ENCODE peak calls at places on chromosomes 3 and 15, in ten cellular contexts. B is germinal center; M is T-cell; S is fibroblast of gingiva; A is ureter; J is activated T-helper 1 cell treated with anti-CD3 and anti-CD28 coated beads, Interleukin-2, amount 50 U/mL, for 16 hours; Z is GM03348; T is DMS153; P is NCI-H1417 treated with DMSO at 0.1 percent for 48 hours; K is D721Med. Q is an unnamed sample.

GRCh38 chr3:99355465-99355864 is 282.9 kb upstream of the COL8A1 start:
- DNase-seq in B (no peak), M (no peak), S (no peak), A (no peak), J (no peak), Z (no peak), T (no peak), P (no peak), K (no peak), Q (no peak)

GRCh38 chr15:85730001-85730820 is 64.5 kb downstream of the KLHL25 start:
- DNase-seq in B (peak; percentile 68), M (peak; percentile 42), S (peak; percentile 59), A (no peak), J (no peak), Z (peak; percentile 79), T (peak; percentile 28), P (peak; percentile 5), K (no peak), Q (peak; percentile 81)

GRCh38 chr3:132535575-132536441 is 61.3 kb upstream of the ACKR4 start:
- DNase-seq in B (peak; percentile 32), M (peak; percentile 32), S (peak; percentile 82), A (peak; percentile 74), J (peak; percentile 10), Z (peak; percentile 77), T (peak; percentile 27), P (peak; percentile 10), K (no peak), Q (peak; percentile 94)

GRCh38 chr3:114632757-114633424 is 339.1 kb downstream of the TIGIT start:
- DNase-seq in B (no peak), M (no peak), S (no peak), A (no peak), J (no peak), Z (no peak), T (no peak), P (no peak), K (no peak), Q (no peak)

GRCh38 chr15:74451861-74452835 is 8.8 kb downstream of the UBL7 start:
- DNase-seq in B (no peak), M (no peak), S (no peak), A (no peak), J (no peak), Z (no peak), T (no peak), P (no peak), K (no peak), Q (no peak)

GRCh38 chr3:177333535-177334495 is 136.5 kb upstream of the TBL1XR1 start:
- DNase-seq in B (no peak), M (no peak), S (peak; percentile 33), A (no peak), J (no peak), Z (peak; percentile 24), T (no peak), P (no peak), K (no peak), Q (peak; percentile 43)

GRCh38 chr3:175983369-175983768 is 1124.2 kb downstream of the NAALADL2 start:
- DNase-seq in B (no peak), M (no peak), S (peak; percentile 62), A (no peak), J (no peak), Z (no peak), T (no peak), P (no peak), K (no peak), Q (no peak)

GRCh38 chr15:77118787-77119410 is 48.0 kb upstream of the TSPAN3 start:
- DNase-seq in B (peak; percentile 36), M (peak; percentile 31), S (peak; percentile 78), A (peak; percentile 60), J (no peak), Z (peak; percentile 70), T (no peak), P (peak; percentile 17), K (no peak), Q (peak; percentile 86)

GRCh38 chr3:37590328-37591079 is 271.2 kb upstream of the CTDSPL start:
- DNase-seq in B (no peak), M (no peak), S (no peak), A (peak; percentile 56), J (no peak), Z (peak; percentile 17), T (no peak), P (no peak), K (no peak), Q (peak; percentile 35)

GRCh38 chr15:82538961-82539689 is 1.1 kb downstream of the RPS17 start:
- DNase-seq in B (no peak), M (no peak), S (no peak), A (no peak), J (no peak), Z (peak; percentile 43), T (no peak), P (no peak), K (no peak), Q (peak; percentile 53)

GRCh38 chr3:171446801-171447578 is 13.2 kb downstream of the TNIK start:
- DNase-seq in B (no peak), M (no peak), S (no peak), A (no peak), J (no peak), Z (peak; percentile 18), T (no peak), P (no peak), K (no peak), Q (no peak)

GRCh38 chr3:43426388-43426787 is 140.0 kb downstream of the SNRK start:
- DNase-seq in B (no peak), M (no peak), S (no peak), A (no peak), J (no peak), Z (no peak), T (no peak), P (no peak), K (no peak), Q (no peak)

GRCh38 chr3:120488296-120488695 is 37.5 kb upstream of the FSTL1 start:
- DNase-seq in B (no peak), M (no peak), S (no peak), A (no peak), J (no peak), Z (no peak), T (no peak), P (no peak), K (no peak), Q (no peak)

GRCh38 chr3:197317250-197317963 is 19.0 kb upstream of the DLG1 start:
- DNase-seq in B (no peak), M (no peak), S (peak; percentile 87), A (no peak), J (no peak), Z (peak; percentile 74), T (no peak), P (no peak), K (no peak), Q (peak; percentile 92)

GRCh38 chr3:128875556-128876120 is 3.8 kb upstream of the ACAD9 start:
- DNase-seq in B (peak; percentile 45), M (peak; percentile 60), S (no peak), A (peak; percentile 57), J (peak; percentile 35), Z (peak; percentile 59), T (no peak), P (no peak), K (peak; percentile 38), Q (peak; percentile 34)

GRCh38 chr15:98440917-98441316 is 207.4 kb upstream of the IGF1R start:
- DNase-seq in B (peak; percentile 22), M (no peak), S (no peak), A (no peak), J (no peak), Z (no peak), T (no peak), P (no peak), K (no peak), Q (no peak)

GRCh38 chr15:33201376-33202189 is 7.1 kb upstream of the FMN1 start:
- DNase-seq in B (peak; percentile 30), M (peak; percentile 14), S (no peak), A (peak; percentile 67), J (peak; percentile 17), Z (peak; percentile 17), T (peak; percentile 63), P (peak; percentile 61), K (no peak), Q (no peak)

GRCh38 chr15:84749111-84749991 is 959 bp downstream of the ZNF592 start:
- DNase-seq in B (peak; percentile 30), M (peak; percentile 38), S (peak; percentile 24), A (peak; percentile 58), J (no peak), Z (peak; percentile 45), T (no peak), P (no peak), K (no peak), Q (peak; percentile 44)

GRCh38 chr3:70072180-70072579 is 72.6 kb downstream of the SAMMSON start:
- DNase-seq in B (no peak), M (no peak), S (no peak), A (no peak), J (no peak), Z (no peak), T (no peak), P (no peak), K (no peak), Q (no peak)

GRCh38 chr3:157588386-157589060 is 85.3 kb upstream of the VEPH1 start:
- DNase-seq in B (no peak), M (no peak), S (no peak), A (no peak), J (no peak), Z (no peak), T (no peak), P (no peak), K (no peak), Q (no peak)

GRCh38 chr3:24521306-24522154 is 26.9 kb upstream of the THRB start:
- DNase-seq in B (peak; percentile 64), M (no peak), S (peak; percentile 36), A (peak; percentile 61), J (no peak), Z (peak; percentile 82), T (no peak), P (no peak), K (no peak), Q (peak; percentile 45)

GRCh38 chr3:113264741-113265140 is 53.4 kb downstream of the BOC start:
- DNase-seq in B (no peak), M (no peak), S (no peak), A (no peak), J (no peak), Z (no peak), T (no peak), P (no peak), K (no peak), Q (no peak)